ENCODE peak calls at places on chromosomes 6 and 20, in five cellular contexts. H, U, V, Y and B are unnamed samples.

GRCh38 chr20:46356195-46357029 is 48.1 kb upstream of the CDH22 start:
- DNase-seq in H (no peak), U (no peak), V (no peak), Y (no peak), B (no peak)

GRCh38 chr20:33585413-33585812 is 76.7 kb upstream of the C20orf144 start:
- DNase-seq in H (no peak), U (no peak), V (no peak), Y (no peak), B (no peak)

GRCh38 chr6:81816387-81816786 is 63.9 kb upstream of the TENT5A start:
- DNase-seq in H (no peak), U (no peak), V (peak; percentile 70), Y (no peak), B (no peak)

GRCh38 chr6:168526841-168527281 is 85.9 kb downstream of the SMOC2 start:
- DNase-seq in H (no peak), U (no peak), V (no peak), Y (no peak), B (peak; percentile 35)

GRCh38 chr20:42483694-42484303 is 705.9 kb downstream of the PTPRT start:
- DNase-seq in H (no peak), U (peak; percentile 87), V (peak; percentile 32), Y (peak; percentile 67), B (no peak)

GRCh38 chr6:126873351-126873750 is 245.1 kb upstream of the RSPO3 start:
- DNase-seq in H (no peak), U (no peak), V (no peak), Y (no peak), B (no peak)

GRCh38 chr20:48701702-48702101 is 126.1 kb downstream of the PREX1 start:
- DNase-seq in H (no peak), U (no peak), V (no peak), Y (no peak), B (no peak)

GRCh38 chr20:25238319-25239037 is 9.4 kb upstream of the PYGB start:
- DNase-seq in H (no peak), U (no peak), V (no peak), Y (no peak), B (no peak)

GRCh38 chr6:144467921-144468320 is 182.8 kb downstream of the UTRN start:
- DNase-seq in H (no peak), U (no peak), V (no peak), Y (no peak), B (no peak)

GRCh38 chr6:53065266-53066058 is at the start of gene FBXO9:
- DNase-seq in H (no peak), U (peak; percentile 82), V (peak; percentile 58), Y (peak; percentile 80), B (no peak)

GRCh38 chr6:159061805-159062563 is 17.2 kb upstream of the TAGAP start:
- DNase-seq in H (no peak), U (no peak), V (no peak), Y (no peak), B (no peak)

GRCh38 chr6:28980797-28981390 is 24.2 kb downstream of the ZNF311 start:
- DNase-seq in H (peak; percentile 80), U (peak; percentile 72), V (peak; percentile 100), Y (peak; percentile 98), B (no peak)

GRCh38 chr6:80767808-80768207 is 661.3 kb downstream of the BCKDHB start:
- DNase-seq in H (peak; percentile 23), U (no peak), V (no peak), Y (no peak), B (peak; percentile 2)

GRCh38 chr20:16970751-16971150 is 222.6 kb downstream of the OTOR start:
- DNase-seq in H (no peak), U (no peak), V (no peak), Y (no peak), B (no peak)

GRCh38 chr6:44530910-44531234 is 143.4 kb downstream of the CDC5L start:
- DNase-seq in H (no peak), U (no peak), V (no peak), Y (no peak), B (no peak)

GRCh38 chr6:5981274-5982026 is 25.3 kb downstream of the NRN1 start:
- DNase-seq in H (no peak), U (no peak), V (no peak), Y (no peak), B (no peak)

GRCh38 chr6:25028346-25028745 is 92.6 kb upstream of the RIPOR2 start:
- DNase-seq in H (no peak), U (no peak), V (no peak), Y (no peak), B (no peak)

GRCh38 chr6:47203968-47204611 is 105.6 kb downstream of the TNFRSF21 start:
- DNase-seq in H (no peak), U (no peak), V (peak; percentile 34), Y (no peak), B (no peak)

GRCh38 chr20:38191654-38192053 is 26.6 kb upstream of the TGM2 start:
- DNase-seq in H (no peak), U (no peak), V (no peak), Y (no peak), B (no peak)

GRCh38 chr6:54998576-54998975 is 152.0 kb downstream of the FAM83B start:
- DNase-seq in H (no peak), U (no peak), V (no peak), Y (no peak), B (no peak)

GRCh38 chr6:121356575-121356974 is 22.3 kb upstream of the TBC1D32 start:
- DNase-seq in H (no peak), U (no peak), V (no peak), Y (no peak), B (no peak)

DNA sequence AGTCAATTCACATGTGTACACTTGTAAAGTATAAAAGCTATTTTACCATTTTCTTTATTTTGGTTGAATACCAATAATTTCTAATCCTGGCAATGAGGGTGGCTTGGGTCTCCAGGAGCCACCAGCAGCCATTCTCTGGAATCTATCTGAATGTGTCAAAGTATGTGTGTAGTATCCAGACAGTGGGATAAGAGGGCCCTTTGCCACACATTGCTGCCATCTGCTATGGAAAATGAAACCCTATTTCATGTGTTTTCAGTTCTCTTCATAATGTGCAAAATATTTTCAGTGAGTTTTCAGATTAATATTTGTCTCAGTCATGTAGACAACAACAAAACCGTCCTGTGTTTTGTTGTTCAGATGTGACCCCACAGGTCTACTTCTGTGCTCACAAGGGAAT is 46.3 kb downstream of the CDYL start:
- DNase-seq in H (no peak), U (no peak), V (no peak), Y (no peak), B (no peak)
- TF ChIP-seq JUND in H (no peak), U (no peak), V (no peak), Y (no peak), B (no peak)

GRCh38 chr6:36912583-36912982 is 26.8 kb downstream of the C6orf89 start:
- DNase-seq in H (no peak), U (no peak), V (no peak), Y (no peak), B (peak; percentile 31)

GRCh38 chr6:36913082-36913481 is 27.3 kb downstream of the C6orf89 start:
- DNase-seq in H (no peak), U (no peak), V (no peak), Y (no peak), B (no peak)

GRCh38 chr6:36916159-36916558 is 30.4 kb downstream of the C6orf89 start:
- DNase-seq in H (no peak), U (no peak), V (no peak), Y (no peak), B (no peak)

GRCh38 chr6:36915599-36915998 is 29.8 kb downstream of the C6orf89 start:
- DNase-seq in H (no peak), U (no peak), V (no peak), Y (no peak), B (no peak)

GRCh38 chr6:36914227-36914794 is 28.6 kb downstream of the C6orf89 start:
- DNase-seq in H (peak; percentile 73), U (peak; percentile 80), V (peak; percentile 85), Y (no peak), B (no peak)
- TF ChIP-seq JUND in H (peak; percentile 52), U (peak; percentile 79), V (no peak), Y (no peak), B (no peak)

DNA sequence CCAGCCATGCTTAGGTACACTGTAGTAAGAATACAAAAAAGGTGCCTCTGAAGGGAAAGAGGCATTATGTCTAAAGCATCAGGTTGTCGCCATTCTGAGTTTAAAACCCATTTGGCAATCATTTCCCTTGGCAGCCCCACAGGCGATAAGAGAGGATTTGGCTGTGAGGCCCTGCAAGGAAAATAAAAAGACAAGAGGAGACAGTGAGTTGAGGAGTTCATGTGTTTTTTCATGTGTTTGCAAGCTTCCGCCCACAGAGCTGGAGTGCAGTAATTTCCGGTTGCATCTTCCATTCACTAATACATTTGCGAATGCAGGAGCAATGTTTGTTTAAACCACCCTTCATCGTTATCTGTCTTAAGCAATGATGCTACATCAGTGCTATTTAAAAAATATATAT is 138.5 kb upstream of the SOX4 start:
- DNase-seq in H (no peak), U (no peak), V (no peak), Y (no peak), B (no peak)
- TF ChIP-seq JUND in H (no peak), U (no peak), V (no peak), Y (no peak), B (no peak)

DNA sequence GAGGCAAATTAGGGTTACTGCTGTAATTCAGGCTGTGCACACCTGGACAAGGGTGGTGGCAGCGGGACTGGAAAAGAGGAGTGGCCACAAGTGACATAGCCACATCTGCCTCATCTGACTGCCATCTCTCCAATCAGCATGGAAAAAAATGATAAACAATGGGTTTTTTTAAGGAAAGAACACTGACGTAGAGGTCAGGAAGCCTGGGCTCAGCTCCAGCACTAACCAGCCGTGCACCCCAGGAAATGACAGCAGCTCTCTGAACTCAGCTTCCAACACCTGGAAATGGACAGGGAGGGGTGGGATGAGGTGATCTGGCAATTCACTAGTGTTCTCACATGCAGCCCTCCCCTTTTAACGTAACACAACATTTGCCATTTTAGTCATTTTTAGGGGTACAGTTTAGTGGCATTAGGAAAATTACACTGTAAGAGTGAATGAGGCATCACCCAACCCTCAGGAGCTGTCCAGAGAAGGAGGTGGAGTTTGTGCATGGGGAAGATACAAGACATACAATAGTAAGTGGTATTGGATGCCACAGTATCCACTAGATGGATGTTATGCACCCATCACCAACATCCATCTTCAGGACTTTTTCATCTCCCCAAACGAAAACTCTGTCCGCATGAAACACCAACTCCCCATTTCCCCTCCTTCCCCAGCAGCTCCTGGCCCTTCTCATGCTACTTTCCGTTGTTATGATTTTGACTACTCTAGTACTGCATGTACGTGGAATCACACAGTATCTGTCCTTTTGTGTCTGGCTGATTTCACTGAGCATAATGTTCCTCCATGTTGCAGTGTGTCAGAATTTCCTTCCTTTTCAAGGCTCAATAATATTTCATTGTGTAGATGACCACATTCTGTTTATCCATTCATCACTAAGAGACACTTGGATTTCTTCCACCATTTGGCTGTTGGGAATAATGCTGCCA is 215.5 kb upstream of the ECI2 start:
- DNase-seq in H (no peak), U (no peak), V (no peak), Y (no peak), B (no peak)
- TF ChIP-seq JUND in H (no peak), U (no peak), V (no peak), Y (no peak), B (no peak)

DNA sequence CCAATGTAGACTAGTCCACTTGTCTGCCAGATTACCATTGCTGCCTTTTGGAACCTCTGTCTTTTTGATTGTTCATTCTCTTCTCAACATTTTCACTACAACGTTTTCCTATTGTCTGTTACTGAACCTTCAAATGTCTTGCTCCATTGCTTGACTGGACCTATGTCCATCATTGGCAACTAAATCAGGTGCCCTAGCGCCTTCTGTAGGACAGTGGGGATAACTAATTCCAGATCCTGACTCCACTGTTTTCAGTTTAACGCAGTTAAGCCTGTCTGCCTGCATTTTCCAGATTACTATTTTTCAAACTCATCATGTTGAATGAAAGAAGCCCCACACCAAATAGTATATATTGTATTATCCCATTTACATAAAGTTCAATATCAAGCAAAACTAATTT is 433.6 kb downstream of the RNF144B start:
- DNase-seq in H (no peak), U (peak; percentile 44), V (no peak), Y (no peak), B (peak; percentile 30)
- TF ChIP-seq JUND in H (no peak), U (no peak), V (no peak), Y (no peak), B (no peak)